ENCODE peak calls at places on chromosomes 3 and 15, in six cellular contexts. One of them, this sample, is unnamed.

GRCh38 chr15:71304681-71305080 is 189.4 kb downstream of the THSD4 start:
- DNase-seq in SHP77 treated with DMSO at 0.1 percent for 48 hours: no peak
- DNase-seq in mesothelial cell of epicardium: no peak
- DNase-seq in cardiac septum: no peak
- DNase-seq in pons: no peak
- DNase-seq in adipocyte: peak
- DNase-seq in this sample: no peak

GRCh38 chr15:90266485-90266884 is 1.0 kb downstream of the NGRN start:
- DNase-seq in adipocyte: peak
- DNase-seq in mesothelial cell of epicardium: no peak
- DNase-seq in SHP77 treated with DMSO at 0.1 percent for 48 hours: no peak
- DNase-seq in cardiac septum: no peak
- DNase-seq in pons: no peak
- DNase-seq in this sample: peak

GRCh38 chr3:132654190-132654589 is 5.4 kb downstream of the ACAD11 start:
- DNase-seq in SHP77 treated with DMSO at 0.1 percent for 48 hours: no peak
- DNase-seq in mesothelial cell of epicardium: no peak
- DNase-seq in adipocyte: no peak
- DNase-seq in cardiac septum: no peak
- DNase-seq in pons: no peak
- DNase-seq in this sample: no peak

GRCh38 chr3:160451602-160452001 is 2.0 kb upstream of the TRIM59 start:
- DNase-seq in pons: no peak
- DNase-seq in mesothelial cell of epicardium: no peak
- DNase-seq in SHP77 treated with DMSO at 0.1 percent for 48 hours: no peak
- DNase-seq in adipocyte: no peak
- DNase-seq in cardiac septum: no peak
- DNase-seq in this sample: no peak

GRCh38 chr15:57425842-57426241 is 49.5 kb downstream of the CGNL1 start:
- DNase-seq in pons: no peak
- DNase-seq in SHP77 treated with DMSO at 0.1 percent for 48 hours: no peak
- DNase-seq in adipocyte: no peak
- DNase-seq in mesothelial cell of epicardium: no peak
- DNase-seq in cardiac septum: no peak
- DNase-seq in this sample: no peak

GRCh38 chr15:65641723-65642475 is 20.2 kb downstream of the SLC24A1 start:
- DNase-seq in pons: no peak
- DNase-seq in SHP77 treated with DMSO at 0.1 percent for 48 hours: no peak
- DNase-seq in adipocyte: no peak
- DNase-seq in cardiac septum: no peak
- DNase-seq in mesothelial cell of epicardium: no peak
- DNase-seq in this sample: no peak

GRCh38 chr3:31196881-31197364 is 302.5 kb upstream of the GADL1 start:
- DNase-seq in SHP77 treated with DMSO at 0.1 percent for 48 hours: no peak
- DNase-seq in mesothelial cell of epicardium: no peak
- DNase-seq in pons: no peak
- DNase-seq in cardiac septum: no peak
- DNase-seq in adipocyte: peak
- DNase-seq in this sample: peak

GRCh38 chr3:31213869-31214486 is 318.7 kb upstream of the STT3B start:
- DNase-seq in SHP77 treated with DMSO at 0.1 percent for 48 hours: no peak
- DNase-seq in adipocyte: no peak
- DNase-seq in pons: no peak
- DNase-seq in cardiac septum: no peak
- DNase-seq in mesothelial cell of epicardium: no peak
- DNase-seq in this sample: no peak

GRCh38 chr3:149224736-149225594 is 3.3 kb upstream of the CP start:
- DNase-seq in SHP77 treated with DMSO at 0.1 percent for 48 hours: no peak
- DNase-seq in adipocyte: peak
- DNase-seq in pons: peak
- DNase-seq in cardiac septum: no peak
- DNase-seq in mesothelial cell of epicardium: no peak
- DNase-seq in this sample: peak

GRCh38 chr15:66780172-66780972 is 78.3 kb downstream of the SMAD6 start:
- DNase-seq in pons: no peak
- DNase-seq in mesothelial cell of epicardium: no peak
- DNase-seq in adipocyte: peak
- DNase-seq in SHP77 treated with DMSO at 0.1 percent for 48 hours: no peak
- DNase-seq in cardiac septum: peak
- DNase-seq in this sample: peak

GRCh38 chr3:146161725-146162047 is 702 bp upstream of the PLOD2 start:
- DNase-seq in SHP77 treated with DMSO at 0.1 percent for 48 hours: no peak
- DNase-seq in pons: no peak
- DNase-seq in adipocyte: peak
- DNase-seq in cardiac septum: no peak
- DNase-seq in mesothelial cell of epicardium: no peak
- DNase-seq in this sample: no peak

GRCh38 chr3:14884665-14885064 is 62.7 kb upstream of the NR2C2 start:
- DNase-seq in cardiac septum: no peak
- DNase-seq in pons: no peak
- DNase-seq in mesothelial cell of epicardium: no peak
- DNase-seq in adipocyte: no peak
- DNase-seq in SHP77 treated with DMSO at 0.1 percent for 48 hours: no peak
- DNase-seq in this sample: no peak

GRCh38 chr3:39287216-39287858 is 7.5 kb upstream of the CX3CR1 start:
- DNase-seq in adipocyte: no peak
- DNase-seq in SHP77 treated with DMSO at 0.1 percent for 48 hours: peak
- DNase-seq in cardiac septum: no peak
- DNase-seq in mesothelial cell of epicardium: no peak
- DNase-seq in pons: no peak
- DNase-seq in this sample: no peak

GRCh38 chr3:41608267-41608822 is 353.6 kb downstream of the ULK4 start:
- DNase-seq in SHP77 treated with DMSO at 0.1 percent for 48 hours: no peak
- DNase-seq in pons: no peak
- DNase-seq in adipocyte: no peak
- DNase-seq in cardiac septum: no peak
- DNase-seq in mesothelial cell of epicardium: no peak
- DNase-seq in this sample: no peak

GRCh38 chr3:141279074-141279945 is 47.7 kb downstream of the PXYLP1 start:
- DNase-seq in adipocyte: no peak
- DNase-seq in SHP77 treated with DMSO at 0.1 percent for 48 hours: peak
- DNase-seq in pons: peak
- DNase-seq in cardiac septum: no peak
- DNase-seq in mesothelial cell of epicardium: no peak
- DNase-seq in this sample: peak

GRCh38 chr3:30293621-30294240 is 312.7 kb upstream of the TGFBR2 start:
- DNase-seq in pons: no peak
- DNase-seq in SHP77 treated with DMSO at 0.1 percent for 48 hours: no peak
- DNase-seq in cardiac septum: no peak
- DNase-seq in mesothelial cell of epicardium: no peak
- DNase-seq in adipocyte: no peak
- DNase-seq in this sample: no peak

GRCh38 chr3:134333522-134334181 is 40.6 kb downstream of the AMOTL2 start:
- DNase-seq in pons: no peak
- DNase-seq in cardiac septum: no peak
- DNase-seq in adipocyte: peak
- DNase-seq in mesothelial cell of epicardium: no peak
- DNase-seq in SHP77 treated with DMSO at 0.1 percent for 48 hours: no peak
- DNase-seq in this sample: no peak

GRCh38 chr3:119418641-119419040 is 44.8 kb downstream of the TMEM39A start:
- DNase-seq in cardiac septum: no peak
- DNase-seq in adipocyte: no peak
- DNase-seq in mesothelial cell of epicardium: no peak
- DNase-seq in pons: no peak
- DNase-seq in SHP77 treated with DMSO at 0.1 percent for 48 hours: no peak
- DNase-seq in this sample: peak

GRCh38 chr3:174202146-174202545 is 657.0 kb upstream of the NAALADL2 start:
- DNase-seq in mesothelial cell of epicardium: no peak
- DNase-seq in pons: no peak
- DNase-seq in SHP77 treated with DMSO at 0.1 percent for 48 hours: no peak
- DNase-seq in adipocyte: no peak
- DNase-seq in cardiac septum: no peak
- DNase-seq in this sample: no peak

GRCh38 chr3:138049157-138049919 is 39.4 kb downstream of the CLDN18 start:
- DNase-seq in adipocyte: peak
- DNase-seq in pons: no peak
- DNase-seq in mesothelial cell of epicardium: no peak
- DNase-seq in SHP77 treated with DMSO at 0.1 percent for 48 hours: no peak
- DNase-seq in cardiac septum: no peak
- DNase-seq in this sample: peak

GRCh38 chr15:101446527-101447167 is 42.9 kb downstream of the PCSK6 start:
- DNase-seq in adipocyte: no peak
- DNase-seq in mesothelial cell of epicardium: no peak
- DNase-seq in SHP77 treated with DMSO at 0.1 percent for 48 hours: no peak
- DNase-seq in cardiac septum: peak
- DNase-seq in pons: no peak
- DNase-seq in this sample: no peak

GRCh38 chr3:76131396-76132153 is 346.2 kb upstream of the ZNF717 start:
- DNase-seq in SHP77 treated with DMSO at 0.1 percent for 48 hours: no peak
- DNase-seq in adipocyte: peak
- DNase-seq in cardiac septum: no peak
- DNase-seq in pons: no peak
- DNase-seq in mesothelial cell of epicardium: no peak
- DNase-seq in this sample: peak

GRCh38 chr15:67803996-67804843 is 21.1 kb upstream of the SKOR1 start:
- DNase-seq in mesothelial cell of epicardium: no peak
- DNase-seq in pons: peak
- DNase-seq in adipocyte: no peak
- DNase-seq in cardiac septum: no peak
- DNase-seq in SHP77 treated with DMSO at 0.1 percent for 48 hours: no peak
- DNase-seq in this sample: no peak

GRCh38 chr3:30890907-30891306 is 3.6 kb downstream of the GADL1 start:
- DNase-seq in cardiac septum: no peak
- DNase-seq in SHP77 treated with DMSO at 0.1 percent for 48 hours: no peak
- DNase-seq in mesothelial cell of epicardium: no peak
- DNase-seq in adipocyte: no peak
- DNase-seq in pons: no peak
- DNase-seq in this sample: no peak

GRCh38 chr3:13071695-13072094 is 1.5 kb downstream of the IQSEC1 start:
- DNase-seq in mesothelial cell of epicardium: no peak
- DNase-seq in adipocyte: no peak
- DNase-seq in SHP77 treated with DMSO at 0.1 percent for 48 hours: no peak
- DNase-seq in cardiac septum: no peak
- DNase-seq in pons: no peak
- DNase-seq in this sample: no peak

GRCh38 chr3:162328649-162329048 is 832.0 kb downstream of the OTOL1 start:
- DNase-seq in cardiac septum: no peak
- DNase-seq in mesothelial cell of epicardium: no peak
- DNase-seq in pons: no peak
- DNase-seq in adipocyte: no peak
- DNase-seq in SHP77 treated with DMSO at 0.1 percent for 48 hours: no peak
- DNase-seq in this sample: no peak

GRCh38 chr3:10839167-10839566 is 23.1 kb downstream of the SLC6A11 start:
- DNase-seq in mesothelial cell of epicardium: no peak
- DNase-seq in pons: no peak
- DNase-seq in adipocyte: no peak
- DNase-seq in SHP77 treated with DMSO at 0.1 percent for 48 hours: no peak
- DNase-seq in cardiac septum: no peak
- DNase-seq in this sample: no peak

GRCh38 chr3:169772530-169772950 is 656 bp upstream of the MYNN start:
- DNase-seq in pons: no peak
- DNase-seq in cardiac septum: peak
- DNase-seq in adipocyte: peak
- DNase-seq in mesothelial cell of epicardium: no peak
- DNase-seq in SHP77 treated with DMSO at 0.1 percent for 48 hours: peak
- DNase-seq in this sample: peak

GRCh38 chr3:39917060-39917773 is 107.8 kb downstream of the MYRIP start:
- DNase-seq in cardiac septum: no peak
- DNase-seq in mesothelial cell of epicardium: no peak
- DNase-seq in SHP77 treated with DMSO at 0.1 percent for 48 hours: no peak
- DNase-seq in pons: no peak
- DNase-seq in adipocyte: peak
- DNase-seq in this sample: peak

GRCh38 chr3:188554404-188554803 is 400.4 kb downstream of the LPP start:
- DNase-seq in mesothelial cell of epicardium: no peak
- DNase-seq in SHP77 treated with DMSO at 0.1 percent for 48 hours: no peak
- DNase-seq in adipocyte: peak
- DNase-seq in cardiac septum: no peak
- DNase-seq in pons: no peak
- DNase-seq in this sample: no peak

GRCh38 chr15:36465304-36465703 is 114.1 kb upstream of the CDIN1 start:
- DNase-seq in mesothelial cell of epicardium: no peak
- DNase-seq in cardiac septum: no peak
- DNase-seq in pons: no peak
- DNase-seq in adipocyte: no peak
- DNase-seq in SHP77 treated with DMSO at 0.1 percent for 48 hours: no peak
- DNase-seq in this sample: no peak

GRCh38 chr3:140898340-140899180 is 43.1 kb upstream of the SLC25A36 start:
- DNase-seq in adipocyte: peak
- DNase-seq in pons: peak
- DNase-seq in SHP77 treated with DMSO at 0.1 percent for 48 hours: peak
- DNase-seq in cardiac septum: no peak
- DNase-seq in mesothelial cell of epicardium: no peak
- DNase-seq in this sample: peak

GRCh38 chr3:19029837-19030835 is 118.2 kb upstream of the KCNH8 start:
- DNase-seq in adipocyte: no peak
- DNase-seq in cardiac septum: no peak
- DNase-seq in pons: no peak
- DNase-seq in mesothelial cell of epicardium: no peak
- DNase-seq in SHP77 treated with DMSO at 0.1 percent for 48 hours: no peak
- DNase-seq in this sample: no peak

This sample was measured in kidney tubule cell.